ENCODE peak calls at places on chromosome 16, in seven cellular contexts. P, S, X, O, C, W and R are unnamed samples.

GRCh38 chr16:85652431-85653221 is 36.1 kb downstream of the GINS2 start:
- DNase-seq in P (no peak), S (peak), X (peak), O (no peak), C (peak), W (peak), R (no peak)

GRCh38 chr16:22968931-22969330 is 155.0 kb downstream of the HS3ST2 start:
- DNase-seq in P (no peak), S (no peak), X (no peak), O (no peak), C (no peak), W (no peak), R (no peak)

GRCh38 chr16:22191966-22192260 is 14.2 kb upstream of the EEF2K start:
- DNase-seq in P (no peak), S (no peak), X (peak), O (no peak), C (no peak), W (no peak), R (no peak)

GRCh38 chr16:82675300-82675699 is 48.5 kb downstream of the CDH13 start:
- DNase-seq in P (no peak), S (no peak), X (peak), O (no peak), C (no peak), W (peak), R (no peak)

GRCh38 chr16:88533381-88533831 is 36.8 kb upstream of the ZC3H18 start:
- DNase-seq in P (peak), S (peak), X (peak), O (no peak), C (peak), W (no peak), R (no peak)

GRCh38 chr16:9680021-9680655 is 502.1 kb downstream of the GRIN2A start:
- DNase-seq in P (no peak), S (no peak), X (no peak), O (peak), C (no peak), W (no peak), R (no peak)

GRCh38 chr16:84647830-84648594 is at the start of gene KLHL36:
- DNase-seq in P (peak), S (no peak), X (no peak), O (no peak), C (peak), W (peak), R (peak)

GRCh38 chr16:77171750-77172635 is 19.0 kb upstream of the MON1B start:
- DNase-seq in P (peak), S (peak), X (peak), O (no peak), C (peak), W (peak), R (no peak)

GRCh38 chr16:8866118-8866883 is 2.5 kb downstream of the CARHSP1 start:
- DNase-seq in P (peak), S (peak), X (no peak), O (peak), C (peak), W (no peak), R (peak)

GRCh38 chr16:84331998-84332780 is 36.1 kb upstream of the ATP2C2 start:
- DNase-seq in P (no peak), S (no peak), X (no peak), O (no peak), C (no peak), W (peak), R (no peak)

GRCh38 chr16:75267631-75268264 is 16.3 kb upstream of the BCAR1 start:
- DNase-seq in P (no peak), S (peak), X (peak), O (no peak), C (peak), W (peak), R (no peak)

GRCh38 chr16:3346041-3346440 is 9.6 kb upstream of the OR2C1 start:
- DNase-seq in P (no peak), S (no peak), X (no peak), O (no peak), C (no peak), W (no peak), R (no peak)
- H2BK5ac ChIP-seq in P (no peak), S (no peak), X (no peak), O (no peak), C (no peak), W (no peak), R (no peak)

DNA sequence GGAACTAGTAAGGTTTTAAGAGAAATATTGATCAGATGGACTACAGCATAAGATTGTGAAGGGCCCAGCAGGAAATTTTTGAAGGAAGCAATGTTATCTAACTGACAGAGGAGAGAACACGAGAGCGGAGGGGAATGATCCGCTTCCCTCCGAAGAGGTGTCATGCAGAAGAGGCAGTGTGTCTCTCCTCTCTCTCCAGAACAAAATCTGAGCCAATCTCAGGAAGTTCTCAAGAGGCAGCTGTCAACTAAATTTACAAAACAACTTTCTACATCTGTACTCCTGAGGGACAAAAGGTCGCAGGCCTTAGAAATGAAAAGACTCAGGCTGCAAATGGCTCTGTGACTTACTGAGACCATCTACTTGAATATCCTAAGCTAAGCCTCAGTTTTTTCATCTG is 224.6 kb upstream of the CDH5 start:
- DNase-seq in P (no peak), S (no peak), X (no peak), O (no peak), C (no peak), W (no peak), R (no peak)
- H2BK5ac ChIP-seq in P (no peak), S (no peak), X (no peak), O (no peak), C (no peak), W (no peak), R (no peak)

DNA sequence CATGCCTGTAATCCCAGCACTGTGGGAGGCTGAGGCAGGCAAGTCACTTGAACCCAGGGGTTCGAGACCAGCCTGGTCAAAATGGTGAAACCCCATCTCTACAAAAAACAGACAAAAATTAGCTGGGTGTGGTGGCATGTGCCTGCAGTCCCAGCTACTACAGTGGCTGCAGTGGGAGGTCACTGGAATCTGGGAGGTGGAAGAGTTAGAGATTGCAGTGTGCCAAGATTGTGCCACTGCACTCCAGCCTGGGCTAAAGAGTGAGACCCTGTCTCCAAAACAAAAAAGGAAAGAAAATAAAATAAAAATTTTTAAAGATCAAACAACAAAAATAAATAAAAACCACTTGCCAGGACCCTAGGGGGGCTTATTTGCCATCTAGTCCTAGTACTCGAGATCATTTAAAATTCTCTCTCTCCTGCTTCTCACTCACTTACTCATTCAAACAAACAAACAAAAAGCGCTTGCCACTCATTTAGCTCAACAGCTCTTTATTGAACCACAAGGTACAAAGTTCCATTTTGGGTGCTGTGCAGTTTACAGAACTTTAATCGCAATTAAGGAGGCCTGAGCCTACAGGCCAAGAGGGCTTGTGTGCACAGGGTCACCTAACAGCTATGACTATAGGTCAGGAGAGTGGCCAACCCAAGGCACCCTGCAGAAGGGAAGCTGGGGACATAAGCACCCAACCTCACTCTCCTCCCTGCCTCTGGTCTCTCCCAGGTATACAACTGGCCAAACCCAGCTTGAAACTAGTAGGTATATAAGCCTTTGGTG is 4.4 kb downstream of the CHD9NB start:
- DNase-seq in P (no peak), S (no peak), X (no peak), O (no peak), C (no peak), W (no peak), R (no peak)
- H2BK5ac ChIP-seq in P (no peak), S (no peak), X (no peak), O (no peak), C (no peak), W (no peak), R (no peak)

GRCh38 chr16:12780467-12780866 is 23.2 kb downstream of the CPPED1 start:
- DNase-seq in P (no peak), S (no peak), X (no peak), O (no peak), C (no peak), W (no peak), R (no peak)
- H2BK5ac ChIP-seq in P (no peak), S (no peak), X (no peak), O (no peak), C (no peak), W (no peak), R (no peak)

GRCh38 chr16:12360240-12360639 is 383.7 kb downstream of the SNX29 start:
- DNase-seq in P (no peak), S (no peak), X (no peak), O (no peak), C (no peak), W (no peak), R (no peak)
- H2BK5ac ChIP-seq in P (no peak), S (no peak), X (no peak), O (no peak), C (no peak), W (no peak), R (no peak)

GRCh38 chr16:11240636-11241473 is 15.1 kb downstream of the SOCS1 start:
- DNase-seq in P (no peak), S (no peak), X (no peak), O (peak), C (no peak), W (no peak), R (no peak)
- H2BK5ac ChIP-seq in P (no peak), S (no peak), X (no peak), O (no peak), C (no peak), W (no peak), R (no peak)

DNA sequence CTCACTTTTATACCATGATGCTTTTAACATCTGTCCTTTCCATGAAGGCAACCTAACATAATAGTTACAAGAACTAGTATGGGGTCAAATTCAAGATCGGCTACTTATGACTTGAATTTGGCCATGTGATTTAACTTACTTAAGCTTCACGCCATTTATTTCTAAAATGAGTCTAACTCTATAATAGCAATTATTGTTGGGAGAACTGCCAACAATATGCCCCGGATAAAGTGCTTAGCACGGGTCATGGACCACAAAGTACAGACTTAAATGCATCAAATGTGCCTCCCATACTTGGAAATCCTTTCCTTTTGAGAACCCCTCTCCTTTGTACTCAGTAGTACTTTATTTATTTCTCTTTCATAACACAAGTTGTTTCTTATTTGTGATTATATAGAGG is 1603.6 kb upstream of the GOT2 start:
- DNase-seq in P (no peak), S (no peak), X (no peak), O (no peak), C (no peak), W (no peak), R (no peak)
- H2BK5ac ChIP-seq in P (no peak), S (no peak), X (no peak), O (no peak), C (no peak), W (no peak), R (no peak)

GRCh38 chr16:57643166-57643813 is 14.9 kb downstream of the ADGRG1 start:
- DNase-seq in P (no peak), S (peak), X (peak), O (no peak), C (peak), W (no peak), R (no peak)

GRCh38 chr16:57640612-57641011 is 12.2 kb downstream of the ADGRG1 start:
- DNase-seq in P (no peak), S (no peak), X (no peak), O (no peak), C (no peak), W (no peak), R (no peak)

GRCh38 chr16:57643902-57644301 is 15.5 kb downstream of the ADGRG1 start:
- DNase-seq in P (no peak), S (no peak), X (no peak), O (no peak), C (no peak), W (no peak), R (no peak)

GRCh38 chr16:57644383-57645014 is 16.1 kb downstream of the ADGRG1 start:
- DNase-seq in P (no peak), S (no peak), X (no peak), O (no peak), C (no peak), W (no peak), R (no peak)

GRCh38 chr16:57642368-57643135 is 14.1 kb downstream of the ADGRG1 start:
- DNase-seq in P (no peak), S (no peak), X (no peak), O (no peak), C (no peak), W (no peak), R (no peak)
- H2BK5ac ChIP-seq in P (no peak), S (no peak), X (no peak), O (no peak), C (no peak), W (no peak), R (no peak)

DNA sequence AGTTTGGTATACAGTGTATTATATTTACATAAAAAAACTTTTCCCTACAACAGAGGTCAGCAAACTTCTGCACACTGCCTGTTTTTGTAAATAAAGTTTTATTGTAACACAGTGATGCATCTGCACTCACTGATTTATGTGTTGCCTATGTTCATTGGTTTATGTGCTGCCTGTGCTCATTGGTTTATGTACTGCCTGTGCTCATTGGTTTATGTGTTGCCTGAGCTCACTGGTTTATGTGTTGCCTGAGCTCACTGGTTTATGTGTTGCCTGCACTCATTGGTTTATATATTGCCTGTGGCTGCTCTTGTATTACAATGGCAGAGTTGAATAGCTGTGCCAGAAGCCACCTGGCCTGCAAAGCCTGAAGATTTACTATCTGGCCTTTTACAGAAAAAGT is 81.6 kb downstream of the MYH11 start:
- DNase-seq in P (no peak), S (peak), X (peak), O (no peak), C (peak), W (no peak), R (no peak)
- H2BK5ac ChIP-seq in P (no peak), S (no peak), X (no peak), O (no peak), C (no peak), W (no peak), R (no peak)

DNA sequence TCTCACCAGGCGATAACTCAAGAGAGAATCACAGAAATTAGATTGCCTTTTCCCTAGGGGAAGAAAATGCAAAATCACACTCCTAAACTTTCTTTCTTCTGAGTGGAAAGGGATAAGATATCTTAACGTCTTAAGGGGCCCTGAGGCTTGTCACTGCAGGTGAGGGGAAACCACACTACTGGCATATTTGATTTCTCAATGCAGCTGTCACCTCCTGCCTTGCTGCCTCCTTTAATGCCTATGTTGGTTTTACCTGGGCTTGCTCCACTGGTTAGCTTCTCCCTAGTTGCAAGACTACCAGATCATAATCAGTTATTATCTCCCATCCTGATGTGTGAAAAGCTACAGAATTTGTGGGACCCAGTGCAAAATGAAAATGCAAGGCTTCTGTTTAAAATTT is 4.5 kb upstream of the HERPUD1 start:
- DNase-seq in P (no peak), S (no peak), X (no peak), O (no peak), C (no peak), W (no peak), R (no peak)
- H2BK5ac ChIP-seq in P (no peak), S (no peak), X (no peak), O (no peak), C (no peak), W (no peak), R (no peak)